ENCODE peak calls at places on chromosomes 6 and 20, in ten cellular contexts. Y is dorsolateral prefrontal cortex, D is HCT116, M is fibroblast of the aortic adventitia, S is thoracic aorta, I is ascending aorta, J is psoas muscle, N is fibroblast of lung, L is left ventricle myocardium inferior, A is tibial nerve. U is an unnamed sample.

GRCh38 chr6:32113386-32114352 is 4.5 kb upstream of the TNXB start:
- DNase-seq in Y (peak), D (no peak), M (peak), S (peak), I (peak), J (peak), N (peak), L (peak), A (peak), U (peak)

GRCh38 chr6:11349880-11350279 is 117.4 kb upstream of the NEDD9 start:
- DNase-seq in Y (no peak), D (no peak), M (no peak), S (no peak), I (no peak), J (no peak), N (no peak), L (no peak), A (no peak), U (no peak)

GRCh38 chr6:31639449-31639861 is 13.0 kb downstream of the BAG6 start:
- DNase-seq in Y (no peak), D (no peak), M (no peak), S (no peak), I (no peak), J (no peak), N (no peak), L (no peak), A (no peak), U (no peak)

GRCh38 chr20:54909702-54910101 is 434.3 kb downstream of the DOK5 start:
- DNase-seq in Y (no peak), D (no peak), M (no peak), S (no peak), I (no peak), J (no peak), N (no peak), L (no peak), A (no peak), U (no peak)

GRCh38 chr20:24955045-24955444 is 6.0 kb downstream of the CST7 start:
- DNase-seq in Y (no peak), D (no peak), M (no peak), S (no peak), I (no peak), J (no peak), N (no peak), L (no peak), A (no peak), U (no peak)

GRCh38 chr6:11221623-11222384 is 10.7 kb downstream of the NEDD9 start:
- DNase-seq in Y (no peak), D (no peak), M (no peak), S (no peak), I (no peak), J (no peak), N (no peak), L (no peak), A (no peak), U (no peak)

GRCh38 chr20:25696384-25697131 is at the start of gene ZNF337:
- DNase-seq in Y (peak), D (peak), M (peak), S (peak), I (peak), J (peak), N (peak), L (peak), A (peak), U (peak)

GRCh38 chr6:82861121-82861520 is 204.5 kb downstream of the UBE3D start:
- DNase-seq in Y (no peak), D (no peak), M (no peak), S (no peak), I (no peak), J (no peak), N (no peak), L (no peak), A (no peak), U (no peak)

GRCh38 chr20:43191946-43192847 is 2.5 kb upstream of the PTPRT start:
- DNase-seq in Y (no peak), D (no peak), M (no peak), S (no peak), I (no peak), J (no peak), N (no peak), L (no peak), A (no peak), U (no peak)

GRCh38 chr6:16684896-16685554 is 76.2 kb downstream of the ATXN1 start:
- DNase-seq in Y (no peak), D (peak), M (peak), S (no peak), I (no peak), J (no peak), N (no peak), L (no peak), A (no peak), U (no peak)

GRCh38 chr6:105593805-105594231 is 190.9 kb upstream of the PREP start:
- DNase-seq in Y (no peak), D (no peak), M (peak), S (no peak), I (no peak), J (no peak), N (peak), L (no peak), A (no peak), U (no peak)

GRCh38 chr6:143843689-143844405 is 709 bp downstream of the LTV1 start:
- DNase-seq in Y (no peak), D (no peak), M (peak), S (no peak), I (no peak), J (no peak), N (peak), L (no peak), A (no peak), U (no peak)

GRCh38 chr6:149129401-149130077 is 188.0 kb upstream of the TAB2 start:
- DNase-seq in Y (no peak), D (no peak), M (peak), S (no peak), I (no peak), J (peak), N (peak), L (no peak), A (peak), U (no peak)

GRCh38 chr6:52990342-52990741 is 4.7 kb downstream of the GSTA4 start:
- DNase-seq in Y (no peak), D (no peak), M (peak), S (no peak), I (no peak), J (no peak), N (peak), L (no peak), A (no peak), U (no peak)

GRCh38 chr6:40909811-40910210 is 129.2 kb downstream of the UNC5CL start:
- DNase-seq in Y (no peak), D (no peak), M (no peak), S (no peak), I (no peak), J (no peak), N (no peak), L (no peak), A (no peak), U (no peak)

GRCh38 chr20:17904027-17904426 is 64.6 kb downstream of the SNX5 start:
- DNase-seq in Y (no peak), D (no peak), M (no peak), S (no peak), I (no peak), J (no peak), N (no peak), L (no peak), A (no peak), U (no peak)

GRCh38 chr6:169851641-169852503 is 100.5 kb downstream of the ERMARD start:
- DNase-seq in Y (no peak), D (no peak), M (no peak), S (no peak), I (no peak), J (no peak), N (no peak), L (no peak), A (no peak), U (peak)

GRCh38 chr6:82906951-82907350 is 158.7 kb downstream of the UBE3D start:
- DNase-seq in Y (no peak), D (no peak), M (peak), S (no peak), I (no peak), J (no peak), N (peak), L (no peak), A (no peak), U (peak)

GRCh38 chr6:158854214-158855101 is 35.3 kb upstream of the EZR start:
- DNase-seq in Y (no peak), D (no peak), M (peak), S (no peak), I (no peak), J (no peak), N (peak), L (no peak), A (no peak), U (no peak)

GRCh38 chr6:15948930-15949900 is 179.7 kb upstream of the MYLIP start:
- DNase-seq in Y (no peak), D (no peak), M (no peak), S (no peak), I (no peak), J (no peak), N (no peak), L (no peak), A (no peak), U (peak)

GRCh38 chr6:113050010-113050893 is 703.1 kb downstream of the RFPL4B start:
- DNase-seq in Y (no peak), D (no peak), M (peak), S (no peak), I (no peak), J (no peak), N (no peak), L (no peak), A (no peak), U (no peak)

GRCh38 chr6:14635195-14635594 is 517.6 kb downstream of the CD83 start:
- DNase-seq in Y (no peak), D (no peak), M (no peak), S (no peak), I (no peak), J (no peak), N (no peak), L (no peak), A (no peak), U (no peak)

GRCh38 chr6:160386869-160387518 is 38.8 kb downstream of the SLC22A3 start:
- DNase-seq in Y (no peak), D (peak), M (peak), S (no peak), I (no peak), J (peak), N (peak), L (peak), A (no peak), U (no peak)

GRCh38 chr6:15247750-15248450 is 2.0 kb downstream of the JARID2 start:
- DNase-seq in Y (no peak), D (no peak), M (peak), S (no peak), I (no peak), J (peak), N (peak), L (peak), A (peak), U (no peak)

GRCh38 chr6:166587631-166588413 is 1.3 kb upstream of the RAMACL start:
- DNase-seq in Y (no peak), D (no peak), M (no peak), S (no peak), I (no peak), J (no peak), N (no peak), L (no peak), A (no peak), U (no peak)

GRCh38 chr6:26029857-26030653 is 57.2 kb upstream of the HFE start:
- DNase-seq in Y (no peak), D (no peak), M (no peak), S (no peak), I (no peak), J (no peak), N (no peak), L (no peak), A (no peak), U (no peak)

GRCh38 chr6:39821014-39821738 is 29.0 kb downstream of the DAAM2 start:
- DNase-seq in Y (no peak), D (no peak), M (peak), S (no peak), I (no peak), J (no peak), N (no peak), L (no peak), A (no peak), U (no peak)
- H3K4me3 ChIP-seq in Y (peak), D (no peak), M (no peak), S (peak), I (peak), J (peak), N (peak), L (peak), A (peak), U (no peak)

DNA sequence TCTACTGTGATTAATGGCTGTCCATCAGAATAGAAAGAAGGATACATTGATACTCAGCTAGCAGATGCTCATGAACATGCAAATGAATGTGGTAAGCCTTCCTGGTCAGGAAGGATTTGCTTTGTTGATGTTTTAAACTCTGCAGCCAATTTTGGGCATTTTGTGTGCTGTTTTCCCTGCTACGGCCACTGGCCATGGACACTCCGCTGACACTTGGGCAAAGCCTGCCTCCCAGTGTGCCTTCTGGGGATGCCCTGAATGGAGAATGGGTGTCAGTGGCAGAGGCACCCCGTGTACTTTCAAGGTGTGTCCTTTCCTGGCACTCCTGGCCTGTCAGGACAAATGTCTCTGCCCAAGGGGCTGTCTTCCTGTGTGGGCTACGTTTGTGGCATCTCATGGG is 113.1 kb downstream of the SOBP start:
- DNase-seq in Y (peak), D (no peak), M (no peak), S (no peak), I (no peak), J (no peak), N (no peak), L (no peak), A (no peak), U (no peak)
- TF ChIP-seq CTCF in Y (no peak), D (no peak), M (no peak), S (no peak), I (no peak), J (no peak), N (no peak), L (no peak), A (no peak), U (no peak)

DNA sequence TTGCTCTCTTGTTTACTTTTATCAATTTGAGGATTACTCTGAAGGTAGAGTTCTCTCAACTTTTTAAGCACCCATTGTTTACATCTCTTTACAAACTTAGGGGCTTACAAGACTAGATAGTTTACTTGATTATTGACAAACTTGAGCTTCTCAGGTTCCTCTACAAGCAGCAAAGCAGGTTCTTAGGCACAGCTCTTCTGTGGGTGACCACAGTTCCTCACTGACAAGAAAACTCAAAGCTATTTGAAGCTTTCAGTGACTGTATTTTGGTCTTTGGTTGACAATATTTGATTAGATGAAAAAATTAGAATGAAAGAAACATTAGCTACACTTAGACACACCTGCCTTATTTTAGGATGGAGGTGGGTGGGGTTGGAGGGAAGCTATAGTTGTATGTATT is 327.3 kb upstream of the RUNX2 start:
- DNase-seq in Y (no peak), D (no peak), M (no peak), S (no peak), I (no peak), J (no peak), N (no peak), L (no peak), A (no peak), U (no peak)
- H3K4me3 ChIP-seq in Y (no peak), D (no peak), M (no peak), S (no peak), I (no peak), J (no peak), N (no peak), L (no peak), A (no peak), U (no peak)

DNA sequence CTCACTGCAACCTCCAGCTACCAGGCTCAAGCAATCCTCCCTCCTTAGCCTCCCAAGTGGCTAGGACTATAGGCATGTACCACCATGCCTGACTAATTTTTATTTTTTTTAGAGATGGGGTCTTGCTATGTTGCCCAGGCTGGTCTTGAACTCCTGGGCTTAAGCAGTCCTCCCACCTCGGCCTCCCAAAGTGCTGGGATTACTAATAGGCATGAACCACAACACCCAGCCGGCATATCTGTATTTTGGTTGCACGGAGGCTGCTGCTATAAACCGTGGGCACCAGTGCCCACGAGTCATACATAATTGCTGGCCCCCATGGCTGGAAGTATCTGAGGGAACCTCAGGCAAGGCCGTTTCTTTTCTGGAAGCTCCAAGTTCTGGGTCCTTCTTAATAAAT is 18.3 kb upstream of the ADRM1 start:
- DNase-seq in Y (no peak), D (no peak), M (no peak), S (no peak), I (no peak), J (no peak), N (no peak), L (no peak), A (no peak), U (no peak)
- TF ChIP-seq CTCF in Y (no peak), D (no peak), M (no peak), S (no peak), I (no peak), J (no peak), N (no peak), L (no peak), A (no peak), U (no peak)

GRCh38 chr20:45318948-45319347 is 10.8 kb upstream of the MATN4 start:
- DNase-seq in Y (no peak), D (no peak), M (no peak), S (no peak), I (no peak), J (no peak), N (no peak), L (no peak), A (no peak), U (no peak)
- H3K4me3 ChIP-seq in Y (no peak), D (no peak), M (no peak), S (no peak), I (no peak), J (no peak), N (no peak), L (no peak), A (no peak), U (no peak)

GRCh38 chr6:29414588-29414987 is at the start of gene OR12D1:
- DNase-seq in Y (no peak), D (peak), M (no peak), S (no peak), I (no peak), J (no peak), N (no peak), L (no peak), A (no peak), U (no peak)
- TF ChIP-seq CTCF in Y (no peak), D (peak), M (no peak), S (no peak), I (no peak), J (no peak), N (no peak), L (no peak), A (no peak), U (peak)

GRCh38 chr20:1567392-1568165 is 10.1 kb upstream of the SIRPD start:
- DNase-seq in Y (no peak), D (peak), M (peak), S (no peak), I (no peak), J (no peak), N (no peak), L (no peak), A (no peak), U (no peak)
- H3K4me3 ChIP-seq in Y (no peak), D (peak), M (no peak), S (no peak), I (no peak), J (no peak), N (no peak), L (no peak), A (no peak), U (no peak)

DNA sequence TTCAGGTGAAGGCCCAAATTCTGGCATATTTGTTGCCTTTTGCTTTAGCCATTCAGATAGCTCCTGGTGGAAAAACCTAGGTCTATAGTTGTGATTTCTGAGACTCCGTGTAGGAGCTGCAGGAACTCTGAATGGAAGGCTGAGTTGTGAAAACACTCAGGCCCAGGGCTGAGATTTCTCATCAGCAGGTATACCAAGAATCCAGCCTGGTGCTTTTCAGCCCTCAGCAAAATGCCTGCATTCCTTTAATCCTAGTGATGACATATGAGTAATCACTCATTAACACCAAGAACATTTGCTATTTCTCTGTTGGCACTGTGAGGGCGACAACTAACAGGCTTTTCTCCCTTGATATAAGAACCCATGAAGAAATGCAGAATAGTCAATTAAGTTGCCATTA is 546.1 kb upstream of the MAN1A1 start:
- DNase-seq in Y (no peak), D (no peak), M (no peak), S (no peak), I (no peak), J (no peak), N (no peak), L (no peak), A (no peak), U (peak)
- TF ChIP-seq CTCF in Y (no peak), D (no peak), M (no peak), S (no peak), I (no peak), J (no peak), N (no peak), L (no peak), A (no peak), U (no peak)

DNA sequence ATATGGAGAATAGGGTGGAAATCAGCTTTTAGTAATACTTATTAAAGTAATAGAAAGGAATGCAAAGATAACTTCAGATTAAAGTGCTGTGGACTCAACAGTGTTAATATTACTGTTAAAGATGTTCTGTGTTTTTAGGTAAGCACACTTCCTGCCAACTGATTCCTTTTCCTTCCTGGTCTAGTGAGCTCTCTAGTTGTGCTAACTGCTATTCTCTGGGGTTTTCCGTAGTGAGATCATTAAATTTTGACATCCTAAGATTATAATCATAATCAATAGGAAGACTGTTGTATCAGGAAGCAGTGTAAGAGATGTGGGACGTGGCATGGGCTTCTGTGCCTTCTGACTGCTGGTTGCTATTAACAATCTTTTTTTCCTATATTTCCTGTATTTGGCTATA is 1.2 kb upstream of the TMEM217 start:
- DNase-seq in Y (no peak), D (no peak), M (peak), S (no peak), I (no peak), J (no peak), N (no peak), L (no peak), A (no peak), U (no peak)
- H3K4me3 ChIP-seq in Y (no peak), D (no peak), M (peak), S (peak), I (peak), J (peak), N (no peak), L (peak), A (no peak), U (peak)

DNA sequence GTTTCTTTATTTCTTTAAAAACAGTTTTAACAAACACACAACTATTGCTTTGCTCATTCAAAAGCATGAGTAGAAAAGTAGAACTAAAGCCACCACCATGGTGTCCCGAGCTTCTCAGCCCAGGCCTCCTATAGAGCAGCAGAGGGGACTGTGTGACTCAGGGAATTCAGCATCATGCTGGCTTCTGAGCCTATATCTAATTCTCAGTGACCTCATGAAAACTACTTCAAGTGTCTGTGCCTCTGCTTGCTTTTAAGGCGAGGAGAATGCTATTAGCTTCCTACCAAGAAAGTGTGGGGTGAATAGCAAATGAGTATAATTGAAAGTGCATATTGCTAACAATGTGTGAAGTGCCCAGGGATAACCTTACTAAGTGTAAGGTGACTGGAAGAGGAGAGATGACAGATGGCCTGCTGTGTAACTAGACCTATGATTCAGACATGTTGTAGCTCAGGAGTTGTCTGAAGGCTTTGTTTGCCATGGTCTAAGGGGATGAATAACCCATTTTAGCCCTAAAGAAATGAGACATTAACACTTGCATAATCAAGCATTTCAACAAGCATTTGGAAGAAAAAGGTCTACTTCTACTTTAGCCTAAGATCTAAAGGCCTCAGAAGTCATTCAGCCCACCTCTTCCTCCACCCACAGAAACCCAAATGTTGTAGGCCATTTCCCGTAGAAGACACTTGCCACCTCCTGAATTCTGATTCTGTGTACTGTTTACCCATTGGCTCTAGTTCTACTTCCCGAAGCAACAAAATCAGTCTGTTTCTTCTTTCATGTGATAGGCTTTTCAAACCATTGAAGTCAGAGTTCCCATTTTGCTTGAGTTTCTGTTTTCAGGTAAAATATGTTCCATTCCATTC is 121.5 kb upstream of the ARG1 start:
- DNase-seq in Y (no peak), D (no peak), M (no peak), S (no peak), I (no peak), J (no peak), N (no peak), L (no peak), A (no peak), U (no peak)
- TF ChIP-seq CTCF in Y (no peak), D (no peak), M (no peak), S (no peak), I (no peak), J (no peak), N (no peak), L (no peak), A (no peak), U (no peak)

U was measured in retinal pigment epithelial cell.